ENCODE peak calls at places on chromosome 13, in ten cellular contexts. C, W, D, P, B, J, S, Z, M and G are unnamed samples.

GRCh38 chr13:99973786-99974185 is 2.2 kb upstream of the ZIC5 start:
- DNase-seq in W (no peak), D (no peak), M (no peak), B (no peak), P (no peak), C (no peak), J (no peak), S (no peak), Z (no peak), G (no peak)

GRCh38 chr13:109200556-109200955 is 571.1 kb downstream of the MYO16 start:
- DNase-seq in S (no peak), M (no peak), J (no peak), D (no peak), B (no peak), P (no peak), C (no peak), W (no peak), Z (no peak), G (no peak)

GRCh38 chr13:93477238-93477637 is 250.6 kb downstream of the GPC6 start:
- DNase-seq in B (no peak), M (no peak), W (no peak), C (no peak), D (no peak), P (no peak), Z (no peak), J (no peak), S (no peak), G (no peak)

GRCh38 chr13:110713981-110714797 is 689 bp downstream of the ING1 start:
- DNase-seq in M (peak; percentile 84), P (peak; percentile 65), C (peak; percentile 36), W (peak; percentile 59), S (no peak), B (no peak), D (no peak), J (peak; percentile 48), Z (peak; percentile 28), G (no peak)

GRCh38 chr13:110349239-110349638 is 42.2 kb downstream of the COL4A2 start:
- DNase-seq in W (no peak), C (no peak), J (no peak), S (no peak), M (no peak), B (no peak), P (no peak), Z (no peak), D (no peak), G (no peak)

GRCh38 chr13:29500426-29500825 is 95.1 kb downstream of the SLC7A1 start:
- DNase-seq in D (no peak), C (no peak), S (no peak), P (no peak), W (no peak), M (no peak), B (no peak), J (no peak), Z (no peak), G (no peak)

GRCh38 chr13:73618275-73618865 is 515.8 kb downstream of the KLF12 start:
- DNase-seq in D (no peak), P (peak; percentile 51), M (no peak), J (no peak), C (no peak), Z (peak; percentile 8), S (no peak), W (peak; percentile 49), B (no peak), G (no peak)

GRCh38 chr13:100532090-100532766 is 56.4 kb downstream of the GGACT start:
- DNase-seq in D (no peak), C (no peak), S (no peak), Z (no peak), P (no peak), M (peak; percentile 52), B (no peak), J (no peak), W (no peak), G (peak; percentile 72)

GRCh38 chr13:42035905-42036521 is 12.4 kb upstream of the DGKH start:
- DNase-seq in B (no peak), D (no peak), W (no peak), Z (no peak), C (no peak), P (no peak), J (no peak), S (no peak), M (no peak), G (no peak)

GRCh38 chr13:40910324-40911050 is 108.6 kb downstream of the ELF1 start:
- DNase-seq in B (no peak), M (no peak), W (no peak), Z (peak; percentile 21), P (no peak), J (no peak), S (no peak), D (peak; percentile 21), C (no peak), G (no peak)

GRCh38 chr13:94657167-94657566 is 55.2 kb downstream of the SOX21 start:
- DNase-seq in D (no peak), B (no peak), J (no peak), S (no peak), W (no peak), P (no peak), C (no peak), M (no peak), Z (no peak), G (no peak)

GRCh38 chr13:94784066-94784465 is 71.7 kb upstream of the SOX21 start:
- DNase-seq in C (no peak), M (no peak), D (no peak), J (no peak), P (no peak), B (no peak), Z (no peak), W (no peak), S (no peak), G (no peak)

GRCh38 chr13:40777166-40777956 is 6.4 kb upstream of the MRPS31 start:
- DNase-seq in J (no peak), B (peak; percentile 46), D (no peak), M (no peak), Z (peak; percentile 71), W (no peak), S (no peak), C (peak; percentile 44), P (peak; percentile 43), G (no peak)

GRCh38 chr13:48214519-48215121 is 18.4 kb upstream of the ITM2B start:
- DNase-seq in S (no peak), Z (no peak), P (no peak), C (no peak), W (no peak), D (no peak), J (no peak), M (no peak), B (no peak), G (no peak)

GRCh38 chr13:57286511-57287098 is 119.6 kb downstream of the PRR20E start:
- DNase-seq in J (no peak), Z (no peak), B (no peak), P (no peak), M (no peak), S (no peak), D (no peak), C (no peak), W (no peak), G (no peak)

GRCh38 chr13:29543230-29544215 is 52.0 kb downstream of the SLC7A1 start:
- DNase-seq in M (no peak), S (peak; percentile 13), Z (peak; percentile 12), W (no peak), J (no peak), P (no peak), C (no peak), B (no peak), D (peak; percentile 44), G (no peak)

GRCh38 chr13:75481176-75482069 is 546 bp downstream of the TBC1D4 start:
- DNase-seq in S (no peak), D (no peak), B (no peak), C (peak; percentile 21), J (no peak), M (peak; percentile 69), Z (no peak), P (peak; percentile 24), W (peak; percentile 34), G (no peak)

GRCh38 chr13:102856603-102857002 is 10.8 kb downstream of the ERCC5 start:
- DNase-seq in M (no peak), B (no peak), W (peak; percentile 48), Z (no peak), C (no peak), S (no peak), P (no peak), J (no peak), D (no peak), G (no peak)

DNA sequence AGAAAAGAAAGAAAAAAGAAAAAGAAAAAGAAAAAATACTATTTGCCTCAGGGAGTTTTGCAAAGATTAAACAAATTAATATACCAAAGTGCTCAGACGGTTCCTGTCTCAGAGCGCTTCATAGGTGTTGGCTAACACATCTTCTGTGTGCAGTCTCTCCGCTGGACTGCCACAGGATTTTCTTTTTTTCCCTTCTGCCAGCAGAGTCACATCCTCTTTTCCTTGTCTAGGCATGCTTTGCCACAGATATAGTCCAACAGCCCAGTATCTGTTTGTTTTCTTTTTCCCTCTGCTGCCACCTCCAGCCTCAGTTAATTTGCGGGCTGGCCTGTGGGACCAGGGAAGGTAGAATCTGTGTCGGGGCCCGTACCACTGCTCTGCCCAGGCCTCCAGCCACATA is 3.4 kb upstream of the URAD start:
- DNase-seq in W (no peak), B (no peak), C (no peak), M (no peak), S (no peak), P (no peak), J (no peak), D (no peak), Z (no peak), G (no peak)
- H3K27ac ChIP-seq in W (no peak overlapping the region), B (no peak overlapping the region), C (no peak overlapping the region), M (no peak overlapping the region), S (no peak overlapping the region), P (no peak overlapping the region), J (no peak overlapping the region), D (no peak overlapping the region), Z (no peak overlapping the region), G (no peak overlapping the region)

GRCh38 chr13:30713133-30713532 is 22.2 kb upstream of the ALOX5AP start:
- DNase-seq in W (no peak), B (no peak), D (no peak), M (no peak), S (no peak), P (peak; percentile 20), Z (no peak), C (no peak), J (no peak), G (peak; percentile 85)
- TF ChIP-seq POLR2AphosphoS5 in W (peak; percentile 22), B (no peak), D (no peak), M (peak; percentile 36), S (no peak), P (no peak), Z (no peak), C (no peak), J (no peak), G (no peak)

GRCh38 chr13:106098778-106099177 is 436.7 kb downstream of the EFNB2 start:
- DNase-seq in J (no peak), S (no peak), B (no peak), W (no peak), C (no peak), Z (no peak), D (no peak), P (no peak), M (no peak), G (no peak)
- H3K4me1 ChIP-seq in J (no peaks in the 10 kb centered on the region), S (peaks cover 26% of the 10 kb centered on the region), B (peaks cover 10% of the 10 kb centered on the region), W (peaks cover 4% of the 10 kb centered on the region), C (no peaks in the 10 kb centered on the region), Z (no peaks in the 10 kb centered on the region), D (no peaks in the 10 kb centered on the region), P (peaks cover 10% of the 10 kb centered on the region), M (no peaks in the 10 kb centered on the region), G (peaks cover 6% of the 10 kb centered on the region)

GRCh38 chr13:51579676-51580075 is 4.6 kb upstream of the WDFY2 start:
- DNase-seq in Z (peak; percentile 20), P (no peak), J (no peak), D (no peak), S (no peak), C (no peak), B (no peak), M (no peak), W (no peak), G (no peak)
- H3K27ac ChIP-seq in Z (no peak overlapping the region), P (no peak overlapping the region), J (no peak overlapping the region), D (no peak overlapping the region), S (no peak overlapping the region), C (no peak overlapping the region), B (no peak overlapping the region), M (no peak overlapping the region), W (no peak overlapping the region), G (no peak overlapping the region)